ENCODE peak calls at places on chromosomes 4 and X, in five cellular contexts. L is WTC11, J is H1, G is HepG2, X is K562. K is an unnamed sample.

GRCh38 chrX:155028749-155029360 is 2.2 kb downstream of the FUNDC2 start:
- DNase-seq in X (peak; percentile 48), G (no peak), J (no peak), L (no peak), K (peak; percentile 17)

GRCh38 chr4:37803348-37803973 is 23.0 kb upstream of the PGM2 start:
- DNase-seq in G (peak; percentile 57), X (peak; percentile 52), L (no peak), J (no peak), K (peak; percentile 46)

GRCh38 chr4:183185018-183185417 is 86.0 kb downstream of the WWC2 start:
- DNase-seq in J (no peak), G (no peak), L (no peak), X (peak; percentile 16), K (no peak)

GRCh38 chr4:14100349-14100748 is 472.8 kb upstream of the BOD1L1 start:
- DNase-seq in J (no peak), G (no peak), L (no peak), X (no peak), K (no peak)

GRCh38 chr4:73872331-73873108 is 3.3 kb downstream of the CXCL1 start:
- DNase-seq in X (no peak), J (no peak), G (no peak), L (no peak), K (no peak)

GRCh38 chr4:169571435-169571834 is 40.9 kb downstream of the NEK1 start:
- DNase-seq in L (no peak), X (no peak), G (no peak), J (no peak), K (no peak)

GRCh38 chr4:73828945-73829344 is 7.5 kb upstream of the CXCL6 start:
- DNase-seq in G (no peak), X (no peak), L (no peak), J (no peak), K (no peak)

GRCh38 chrX:108298165-108298602 is 140.0 kb downstream of the COL4A6 start:
- DNase-seq in G (peak; percentile 81), X (no peak), J (no peak), L (no peak), K (no peak)

GRCh38 chr4:39308576-39308975 is 57.6 kb downstream of the RFC1 start:
- DNase-seq in X (no peak), G (no peak), L (no peak), J (no peak), K (no peak)

GRCh38 chr4:83082777-83083176 is 31.8 kb downstream of the PLAC8 start:
- DNase-seq in L (no peak), G (no peak), X (no peak), J (no peak), K (no peak)

GRCh38 chr4:93791570-93792195 is 36.9 kb upstream of the ATOH1 start:
- DNase-seq in J (no peak), G (peak; percentile 50), L (peak; percentile 68), X (peak; percentile 70), K (peak; percentile 44)

GRCh38 chr4:164700471-164700870 is 53.5 kb upstream of the SMIM31 start:
- DNase-seq in L (peak; percentile 66), J (peak; percentile 44), G (peak; percentile 28), X (peak; percentile 44), K (peak; percentile 41)

GRCh38 chr4:78799551-78800495 is 23.7 kb downstream of the BMP2K start:
- DNase-seq in G (no peak), J (no peak), L (no peak), X (peak; percentile 23), K (no peak)

GRCh38 chrX:120015145-120016067 is 62.1 kb downstream of the RHOXF2B start:
- DNase-seq in G (no peak), L (no peak), X (no peak), J (no peak), K (no peak)

GRCh38 chrX:3548743-3549441 is 164.6 kb downstream of the PRKX start:
- DNase-seq in L (no peak), G (peak; percentile 0), X (no peak), J (no peak), K (peak; percentile 22)

GRCh38 chr4:118410143-118410542 is 57.3 kb upstream of the PRSS12 start:
- DNase-seq in J (no peak), G (no peak), L (no peak), X (no peak), K (no peak)

GRCh38 chr4:82774711-82775171 is 23.9 kb downstream of the SCD5 start:
- DNase-seq in X (no peak), G (no peak), L (no peak), J (no peak), K (no peak)

GRCh38 chr4:153933851-153934688 is 145.2 kb upstream of the SFRP2 start:
- DNase-seq in G (no peak), L (no peak), J (no peak), X (no peak), K (no peak)

GRCh38 chrX:73850124-73851013 is 287.4 kb downstream of the CHIC1 start:
- DNase-seq in X (peak; percentile 46), G (peak; percentile 1), J (no peak), L (peak; percentile 29), K (peak; percentile 3)

GRCh38 chr4:169337510-169337909 is 66.8 kb upstream of the SH3RF1 start:
- DNase-seq in J (no peak), L (no peak), G (no peak), X (no peak), K (no peak)

GRCh38 chr4:17707671-17708070 is 73.8 kb downstream of the FAM184B start:
- DNase-seq in X (no peak), J (no peak), G (no peak), L (no peak), K (no peak)

GRCh38 chrX:150037041-150037440 is 98.8 kb upstream of the EOLA2 start:
- DNase-seq in J (no peak), L (no peak), G (peak; percentile 35), X (no peak), K (no peak)

GRCh38 chr4:151955721-151956340 is 195.0 kb upstream of the GATB start:
- DNase-seq in X (no peak), J (no peak), G (no peak), L (no peak), K (no peak)

GRCh38 chr4:157616741-157617472 is 396.4 kb downstream of the GRIA2 start:
- DNase-seq in X (no peak), J (no peak), L (no peak), G (no peak), K (no peak)
- TF ChIP-seq JUN in X (no peak), J (no peak), L (no peak), G (no peak), K (no peak)

DNA sequence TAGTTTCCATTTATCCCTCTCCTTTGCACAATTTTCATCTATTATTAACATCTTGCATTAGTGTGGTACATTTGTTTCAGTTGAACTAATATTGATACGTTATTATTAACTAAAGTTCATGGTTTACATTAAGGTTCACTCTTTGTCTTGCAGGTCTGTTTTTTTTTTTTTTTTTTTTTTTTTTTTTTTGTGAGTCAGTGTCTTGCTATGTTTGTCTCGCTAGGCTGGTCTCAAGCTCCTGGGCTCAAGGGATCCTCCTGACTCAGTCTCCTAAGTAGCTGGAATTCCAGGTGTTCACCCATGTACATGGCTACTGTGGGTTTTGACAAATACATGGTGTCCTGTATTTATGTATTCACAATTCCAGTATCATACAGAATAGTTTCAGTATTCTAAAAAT is 6.8 kb downstream of the TBC1D19 start:
- DNase-seq in X (no peak), G (no peak), J (no peak), L (no peak), K (peak; percentile 36)
- TF ChIP-seq USF2 in X (no peak), G (no peak), J (no peak), L (no peak), K (no peak)

DNA sequence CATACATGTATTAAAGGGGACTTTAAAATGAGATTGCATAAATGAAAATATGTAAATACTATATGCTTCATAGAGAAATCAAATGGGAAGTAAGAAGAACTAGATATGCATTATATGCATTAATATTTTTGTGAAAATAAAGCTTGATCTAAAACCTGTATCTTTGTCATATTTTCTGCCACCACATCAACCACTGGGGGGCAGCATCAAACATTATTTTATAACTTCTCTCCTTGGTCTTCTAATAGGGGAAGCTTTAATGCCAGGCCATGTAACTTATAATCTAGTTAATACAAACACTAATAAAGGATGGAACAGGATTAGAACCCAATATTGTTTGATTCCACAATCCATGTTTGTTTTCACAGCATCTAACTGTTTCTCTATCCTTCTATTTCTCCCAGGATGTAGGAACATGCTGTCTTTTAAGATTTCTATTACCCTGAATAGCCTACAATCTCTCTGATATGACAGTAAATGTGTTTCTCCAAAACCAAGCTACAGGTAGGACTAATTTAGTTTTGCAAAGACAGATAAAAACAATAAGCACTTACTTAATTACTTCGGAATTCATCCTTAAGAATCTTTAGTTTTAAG is 10.0 kb downstream of the QRFPR start:
- DNase-seq in J (no peak), G (peak; percentile 17), X (peak; percentile 43), L (peak; percentile 24), K (no peak)
- TF ChIP-seq JUN in J (no peak), G (no peak), X (no peak), L (no peak), K (no peak)

GRCh38 chrX:40105791-40106676 is 8.3 kb upstream of the BCOR start:
- DNase-seq in G (no peak), J (no peak), X (peak; percentile 86), L (peak; percentile 57), K (peak; percentile 74)
- TF ChIP-seq USF2 in G (no peak), J (no peak), X (no peak), L (no peak), K (no peak)